ENCODE peak calls at places on chromosomes 5 and 9, in four cellular contexts. I is RWPE1, S is choroid plexus epithelial cell, Q is neural crest cell. R is an unnamed sample.

GRCh38 chr5:178116406-178116885 is 3.1 kb downstream of the N4BP3 start:
- DNase-seq in I (no peak), Q (peak; percentile 31), S (no peak), R (no peak)

GRCh38 chr5:84119252-84119651 is 265.4 kb downstream of the EDIL3 start:
- DNase-seq in Q (no peak), S (no peak), I (no peak), R (no peak)

GRCh38 chr5:52725065-52725746 is 62.5 kb upstream of the ITGA1 start:
- DNase-seq in I (peak; percentile 70), S (peak; percentile 71), Q (no peak), R (peak; percentile 54)

GRCh38 chr5:1212881-1213280 is 11.5 kb downstream of the SLC6A19 start:
- DNase-seq in S (no peak), Q (no peak), I (no peak), R (no peak)

GRCh38 chr9:85640425-85640824 is 101.3 kb downstream of the AGTPBP1 start:
- DNase-seq in I (no peak), S (no peak), Q (no peak), R (no peak)

GRCh38 chr9:4499917-4500316 is 9.6 kb downstream of the SLC1A1 start:
- DNase-seq in I (no peak), S (no peak), Q (no peak), R (peak; percentile 54)

GRCh38 chr5:107431998-107432397 is 238.7 kb downstream of the EFNA5 start:
- DNase-seq in I (peak; percentile 56), S (peak; percentile 60), Q (no peak), R (no peak)

GRCh38 chr5:17177491-17178204 is 39.8 kb upstream of the BASP1 start:
- DNase-seq in S (no peak), Q (no peak), I (no peak), R (no peak)

GRCh38 chr9:80320916-80321315 is 749.2 kb downstream of the TLE4 start:
- DNase-seq in S (peak; percentile 69), I (no peak), Q (no peak), R (no peak)

GRCh38 chr9:104082147-104082546 is 12.0 kb upstream of the SMC2 start:
- DNase-seq in I (no peak), S (no peak), Q (no peak), R (no peak)

GRCh38 chr5:2860101-2860500 is 108.6 kb upstream of the IRX2 start:
- DNase-seq in Q (no peak), I (no peak), S (no peak), R (no peak)

GRCh38 chr5:142280066-142281011 is 44.5 kb downstream of the SPRY4 start:
- DNase-seq in S (peak; percentile 98), Q (peak; percentile 53), I (no peak), R (no peak)

GRCh38 chr5:133267601-133268000 is 215.8 kb downstream of the HSPA4 start:
- DNase-seq in I (no peak), Q (no peak), S (no peak), R (no peak)

GRCh38 chr5:96426831-96427230 is 6.2 kb downstream of the PCSK1 start:
- DNase-seq in S (no peak), I (no peak), Q (no peak), R (no peak)

GRCh38 chr5:75048457-75048953 is 3.9 kb downstream of the GCNT4 start:
- DNase-seq in Q (no peak), I (no peak), S (peak; percentile 70), R (no peak)

GRCh38 chr9:124480621-124480981 is 26.6 kb downstream of the NR5A1 start:
- DNase-seq in Q (peak; percentile 45), I (peak; percentile 50), S (peak; percentile 44), R (peak; percentile 29)

GRCh38 chr5:173327948-173328895 is at the start of gene STC2:
- DNase-seq in Q (peak; percentile 58), I (peak; percentile 96), S (peak; percentile 85), R (peak; percentile 97)

GRCh38 chr9:94511943-94512265 is 43.0 kb upstream of the PCAT7 start:
- DNase-seq in Q (no peak), S (no peak), I (no peak), R (no peak)

GRCh38 chr9:82721596-82721995 is 341.3 kb downstream of the RASEF start:
- DNase-seq in Q (no peak), S (peak; percentile 2), I (no peak), R (no peak)

GRCh38 chr5:75051217-75051751 is 1.1 kb downstream of the GCNT4 start:
- DNase-seq in S (no peak), Q (no peak), I (no peak), R (peak; percentile 49)

GRCh38 chr9:129595323-129595741 is 25.6 kb downstream of the C9orf50 start:
- DNase-seq in Q (no peak), I (no peak), S (peak; percentile 44), R (no peak)

GRCh38 chr5:170625221-170626165 is 121.7 kb downstream of the KCNIP1 start:
- DNase-seq in I (no peak), Q (no peak), S (no peak), R (no peak)
- TF ChIP-seq CTCF in I (no peak), Q (no peak), S (no peak), R (no peak)

GRCh38 chr5:73705364-73705763 is 79.4 kb downstream of the ARHGEF28 start:
- DNase-seq in S (no peak), I (no peak), Q (no peak), R (no peak)
- TF ChIP-seq CTCF in S (peak; percentile 8), I (no peak), Q (peak; percentile 37), R (no peak)

DNA sequence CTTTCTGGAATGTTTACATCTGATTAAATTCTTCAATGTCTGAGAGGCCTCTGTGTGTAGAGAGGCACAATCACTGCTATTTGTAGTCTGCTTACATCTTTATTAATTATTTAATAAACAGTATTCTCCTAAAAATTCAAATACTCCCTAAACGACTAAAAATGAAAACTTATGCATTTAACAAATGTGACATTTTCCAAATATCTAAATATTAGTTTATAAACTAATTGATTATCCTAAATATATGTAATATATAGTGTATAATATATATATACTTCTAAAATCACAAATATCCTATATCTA is 57.7 kb upstream of the ZBED3 start:
- DNase-seq in I (no peak), Q (no peak), S (no peak), R (no peak)
- TF ChIP-seq CTCF in I (peak; percentile 72), Q (peak; percentile 12), S (no peak), R (no peak)

GRCh38 chr5:10801931-10802674 is 41.1 kb upstream of the DAP start:
- DNase-seq in S (peak; percentile 22), Q (no peak), I (no peak), R (no peak)
- TF ChIP-seq CTCF in S (peak; percentile 29), Q (no peak), I (no peak), R (no peak)